ENCODE peak calls at places on chromosomes 11 and 22, in nine cellular contexts. One of them, this sample, is unnamed.
A peak's percentile ranks its signal among the peaks of the same experiment; 100 is the strongest.

GRCh38 chr22:24965822-24966626 is 13.5 kb downstream of the KIAA1671 start:
- DNase-seq in HL-60: no peak
- DNase-seq in heart left ventricle: peak; percentile 54
- DNase-seq in stomach: peak; percentile 91
- DNase-seq in fibroblast of lung: no peak
- DNase-seq in endothelial cell: no peak
- DNase-seq in PC-3: peak; percentile 58
- DNase-seq in Panc1: no peak
- DNase-seq in upper lobe of right lung: peak; percentile 86
- DNase-seq in this sample: no peak

GRCh38 chr11:70359806-70360205 is 38.5 kb upstream of the CTTN start:
- DNase-seq in HL-60: no peak
- DNase-seq in heart left ventricle: no peak
- DNase-seq in stomach: no peak
- DNase-seq in fibroblast of lung: no peak
- DNase-seq in endothelial cell: no peak
- DNase-seq in PC-3: no peak
- DNase-seq in Panc1: no peak
- DNase-seq in upper lobe of right lung: no peak
- DNase-seq in this sample: no peak

GRCh38 chr11:43130616-43131015 is 181.2 kb upstream of the API5 start:
- DNase-seq in HL-60: no peak
- DNase-seq in heart left ventricle: no peak
- DNase-seq in stomach: no peak
- DNase-seq in fibroblast of lung: no peak
- DNase-seq in endothelial cell: peak; percentile 15
- DNase-seq in PC-3: no peak
- DNase-seq in Panc1: no peak
- DNase-seq in upper lobe of right lung: no peak
- DNase-seq in this sample: no peak

GRCh38 chr11:1336836-1337646 is 27.6 kb upstream of the TOLLIP start:
- DNase-seq in HL-60: no peak
- DNase-seq in heart left ventricle: peak; percentile 68
- DNase-seq in stomach: no peak
- DNase-seq in fibroblast of lung: no peak
- DNase-seq in endothelial cell: peak; percentile 26
- DNase-seq in PC-3: no peak
- DNase-seq in Panc1: no peak
- DNase-seq in upper lobe of right lung: peak; percentile 79
- DNase-seq in this sample: no peak

GRCh38 chr11:58316142-58316541 is 42.7 kb downstream of the OR5B17 start:
- DNase-seq in HL-60: no peak
- DNase-seq in heart left ventricle: no peak
- DNase-seq in stomach: no peak
- DNase-seq in fibroblast of lung: peak; percentile 69
- DNase-seq in endothelial cell: no peak
- DNase-seq in PC-3: peak; percentile 75
- DNase-seq in Panc1: no peak
- DNase-seq in upper lobe of right lung: no peak
- DNase-seq in this sample: peak; percentile 67

GRCh38 chr11:12799373-12799835 is 125.2 kb downstream of the TEAD1 start:
- DNase-seq in HL-60: no peak
- DNase-seq in heart left ventricle: no peak
- DNase-seq in stomach: no peak
- DNase-seq in fibroblast of lung: peak; percentile 47
- DNase-seq in endothelial cell: no peak
- DNase-seq in PC-3: no peak
- DNase-seq in Panc1: no peak
- DNase-seq in upper lobe of right lung: no peak
- DNase-seq in this sample: no peak

GRCh38 chr22:32333769-32334639 is 23.7 kb upstream of the RFPL3 start:
- DNase-seq in HL-60: no peak
- DNase-seq in heart left ventricle: no peak
- DNase-seq in stomach: no peak
- DNase-seq in fibroblast of lung: no peak
- DNase-seq in endothelial cell: no peak
- DNase-seq in PC-3: no peak
- DNase-seq in Panc1: no peak
- DNase-seq in upper lobe of right lung: peak; percentile 22
- DNase-seq in this sample: no peak

GRCh38 chr11:91136631-91137030 is 913.8 kb upstream of the CHORDC1 start:
- DNase-seq in HL-60: no peak
- DNase-seq in heart left ventricle: no peak
- DNase-seq in stomach: no peak
- DNase-seq in fibroblast of lung: no peak
- DNase-seq in endothelial cell: no peak
- DNase-seq in PC-3: peak; percentile 46
- DNase-seq in Panc1: no peak
- DNase-seq in upper lobe of right lung: no peak
- DNase-seq in this sample: no peak

GRCh38 chr11:26862801-26863200 is 131.1 kb upstream of the FIBIN start:
- DNase-seq in HL-60: no peak
- DNase-seq in heart left ventricle: no peak
- DNase-seq in stomach: no peak
- DNase-seq in fibroblast of lung: no peak
- DNase-seq in endothelial cell: no peak
- DNase-seq in PC-3: no peak
- DNase-seq in Panc1: no peak
- DNase-seq in upper lobe of right lung: no peak
- DNase-seq in this sample: no peak

GRCh38 chr11:19995131-19995530 is 165.1 kb downstream of the DBX1 start:
- DNase-seq in HL-60: no peak
- DNase-seq in heart left ventricle: no peak
- DNase-seq in stomach: no peak
- DNase-seq in fibroblast of lung: peak; percentile 73
- DNase-seq in endothelial cell: no peak
- DNase-seq in PC-3: peak; percentile 88
- DNase-seq in Panc1: no peak
- DNase-seq in upper lobe of right lung: no peak
- DNase-seq in this sample: peak; percentile 81

GRCh38 chr11:65546217-65546958 is 11.8 kb downstream of the LTBP3 start:
- DNase-seq in HL-60: peak; percentile 93
- DNase-seq in heart left ventricle: peak; percentile 82
- DNase-seq in stomach: peak; percentile 98
- DNase-seq in fibroblast of lung: no peak
- DNase-seq in endothelial cell: peak; percentile 83
- DNase-seq in PC-3: peak; percentile 94
- DNase-seq in Panc1: no peak
- DNase-seq in upper lobe of right lung: peak; percentile 98
- DNase-seq in this sample: no peak

GRCh38 chr11:65547446-65548125 is 10.6 kb downstream of the LTBP3 start:
- DNase-seq in HL-60: no peak
- DNase-seq in heart left ventricle: no peak
- DNase-seq in stomach: no peak
- DNase-seq in fibroblast of lung: no peak
- DNase-seq in endothelial cell: no peak
- DNase-seq in PC-3: no peak
- DNase-seq in Panc1: no peak
- DNase-seq in upper lobe of right lung: no peak
- DNase-seq in this sample: no peak

GRCh38 chr11:65549088-65549487 is 9.1 kb downstream of the LTBP3 start:
- DNase-seq in HL-60: no peak
- DNase-seq in heart left ventricle: no peak
- DNase-seq in stomach: no peak
- DNase-seq in fibroblast of lung: no peak
- DNase-seq in endothelial cell: no peak
- DNase-seq in PC-3: no peak
- DNase-seq in Panc1: no peak
- DNase-seq in upper lobe of right lung: no peak
- DNase-seq in this sample: no peak

GRCh38 chr11:65542738-65543390 is 15.3 kb downstream of the LTBP3 start:
- DNase-seq in HL-60: no peak
- DNase-seq in heart left ventricle: no peak
- DNase-seq in stomach: no peak
- DNase-seq in fibroblast of lung: no peak
- DNase-seq in endothelial cell: no peak
- DNase-seq in PC-3: no peak
- DNase-seq in Panc1: no peak
- DNase-seq in upper lobe of right lung: no peak
- DNase-seq in this sample: no peak

DNA sequence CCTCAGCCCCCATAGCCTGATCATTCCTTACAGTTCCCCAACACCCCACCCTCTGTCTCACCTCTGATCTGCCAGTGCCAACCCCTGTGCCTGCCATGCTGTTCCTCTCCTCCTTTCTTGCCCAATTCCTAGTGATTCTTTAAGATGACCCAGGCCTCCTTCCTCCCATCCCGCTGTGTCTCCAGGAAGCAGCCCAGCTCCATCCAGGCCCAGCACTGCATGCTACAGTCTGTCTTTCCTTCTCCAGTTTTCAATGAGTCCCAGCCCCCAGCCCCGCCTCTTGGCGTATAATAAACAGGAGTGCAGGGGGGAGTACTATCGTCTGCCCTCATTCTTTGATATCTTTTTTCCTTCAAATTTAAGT is 12.3 kb downstream of the LTBP3 start:
- DNase-seq in HL-60: no peak
- DNase-seq in heart left ventricle: no peak
- DNase-seq in stomach: no peak
- DNase-seq in fibroblast of lung: no peak
- DNase-seq in endothelial cell: no peak
- DNase-seq in PC-3: no peak
- DNase-seq in Panc1: no peak
- DNase-seq in upper lobe of right lung: no peak
- DNase-seq in this sample: no peak
- TF ChIP-seq CTCF in HL-60: no peak
- TF ChIP-seq CTCF in heart left ventricle: no peak
- TF ChIP-seq CTCF in stomach: no peak
- TF ChIP-seq CTCF in fibroblast of lung: no peak
- TF ChIP-seq CTCF in endothelial cell: no peak
- TF ChIP-seq CTCF in PC-3: no peak
- TF ChIP-seq CTCF in Panc1: no peak
- TF ChIP-seq CTCF in upper lobe of right lung: no peak
- TF ChIP-seq CTCF in this sample: no peak

DNA sequence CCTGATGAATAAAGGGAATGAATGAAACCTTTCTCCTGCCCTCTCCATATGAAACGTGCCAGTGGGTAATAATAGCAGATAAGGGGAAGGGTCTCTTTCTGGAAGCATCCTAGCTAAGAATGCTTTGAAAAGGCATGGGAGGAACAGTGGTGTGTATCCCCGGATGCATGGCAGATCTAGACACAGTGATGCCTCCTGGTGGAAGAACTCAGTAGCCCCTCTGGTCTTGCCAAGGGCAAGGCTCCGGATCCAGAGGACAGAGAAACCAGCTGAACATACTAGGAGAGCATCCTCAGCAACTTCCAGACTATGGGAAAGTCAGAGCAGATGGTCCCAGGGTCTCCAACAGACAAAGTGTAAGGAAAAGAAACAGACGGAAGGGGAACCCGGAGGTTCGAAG is 6.4 kb downstream of the BAIAP2L2 start:
- DNase-seq in HL-60: peak; percentile 48
- DNase-seq in heart left ventricle: no peak
- DNase-seq in stomach: no peak
- DNase-seq in fibroblast of lung: no peak
- DNase-seq in endothelial cell: no peak
- DNase-seq in PC-3: peak; percentile 31
- DNase-seq in Panc1: no peak
- DNase-seq in upper lobe of right lung: no peak
- DNase-seq in this sample: no peak
- TF ChIP-seq CTCF in HL-60: peak; percentile 63
- TF ChIP-seq CTCF in heart left ventricle: no peak
- TF ChIP-seq CTCF in stomach: no peak
- TF ChIP-seq CTCF in fibroblast of lung: peak; percentile 39
- TF ChIP-seq CTCF in endothelial cell: no peak
- TF ChIP-seq CTCF in PC-3: peak; percentile 49
- TF ChIP-seq CTCF in Panc1: no peak
- TF ChIP-seq CTCF in upper lobe of right lung: peak; percentile 17
- TF ChIP-seq CTCF in this sample: peak; percentile 63

DNA sequence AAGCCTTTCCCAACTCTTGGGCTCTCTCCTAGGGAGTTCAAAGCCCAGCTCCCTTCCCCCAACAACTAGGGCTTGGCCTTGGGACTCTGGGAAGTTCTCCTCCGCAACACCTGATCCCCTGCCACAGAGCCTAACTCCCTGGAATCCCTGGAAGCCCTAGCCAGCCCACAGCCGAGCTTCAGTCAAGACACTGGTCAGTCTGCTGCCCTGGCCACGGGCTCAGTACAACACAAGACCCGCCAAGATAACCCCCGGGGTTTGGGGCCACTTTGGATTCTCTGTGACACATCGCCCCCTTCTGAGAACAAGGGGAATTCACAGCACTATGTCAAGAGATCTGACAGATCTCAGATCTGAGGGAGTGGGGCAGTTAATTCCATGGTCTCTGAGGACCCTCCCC is 58.3 kb downstream of the SLC22A12 start:
- DNase-seq in HL-60: peak; percentile 43
- DNase-seq in heart left ventricle: no peak
- DNase-seq in stomach: no peak
- DNase-seq in fibroblast of lung: no peak
- DNase-seq in endothelial cell: peak; percentile 43
- DNase-seq in PC-3: peak; percentile 30
- DNase-seq in Panc1: no peak
- DNase-seq in upper lobe of right lung: no peak
- DNase-seq in this sample: no peak
- TF ChIP-seq CTCF in HL-60: peak; percentile 58
- TF ChIP-seq CTCF in heart left ventricle: peak; percentile 25
- TF ChIP-seq CTCF in stomach: no peak
- TF ChIP-seq CTCF in fibroblast of lung: peak; percentile 40
- TF ChIP-seq CTCF in endothelial cell: peak; percentile 55
- TF ChIP-seq CTCF in PC-3: peak; percentile 84
- TF ChIP-seq CTCF in Panc1: peak; percentile 80
- TF ChIP-seq CTCF in upper lobe of right lung: peak; percentile 25
- TF ChIP-seq CTCF in this sample: peak; percentile 70

GRCh38 chr22:48664586-48664985 is 1163.1 kb downstream of the BRD1 start:
- DNase-seq in HL-60: no peak
- DNase-seq in heart left ventricle: no peak
- DNase-seq in stomach: no peak
- DNase-seq in fibroblast of lung: no peak
- DNase-seq in endothelial cell: no peak
- DNase-seq in PC-3: no peak
- DNase-seq in Panc1: no peak
- DNase-seq in upper lobe of right lung: no peak
- DNase-seq in this sample: no peak
- TF ChIP-seq CTCF in HL-60: no peak
- TF ChIP-seq CTCF in heart left ventricle: no peak
- TF ChIP-seq CTCF in stomach: no peak
- TF ChIP-seq CTCF in fibroblast of lung: no peak
- TF ChIP-seq CTCF in endothelial cell: no peak
- TF ChIP-seq CTCF in PC-3: no peak
- TF ChIP-seq CTCF in Panc1: no peak
- TF ChIP-seq CTCF in upper lobe of right lung: no peak
- TF ChIP-seq CTCF in this sample: no peak

GRCh38 chr11:64381350-64381749 is 22.4 kb downstream of the RPS6KA4 start:
- DNase-seq in HL-60: no peak
- DNase-seq in heart left ventricle: no peak
- DNase-seq in stomach: no peak
- DNase-seq in fibroblast of lung: no peak
- DNase-seq in endothelial cell: no peak
- DNase-seq in PC-3: no peak
- DNase-seq in Panc1: no peak
- DNase-seq in upper lobe of right lung: no peak
- DNase-seq in this sample: no peak
- TF ChIP-seq CTCF in HL-60: no peak
- TF ChIP-seq CTCF in heart left ventricle: no peak
- TF ChIP-seq CTCF in stomach: no peak
- TF ChIP-seq CTCF in fibroblast of lung: no peak
- TF ChIP-seq CTCF in endothelial cell: no peak
- TF ChIP-seq CTCF in PC-3: no peak
- TF ChIP-seq CTCF in Panc1: no peak
- TF ChIP-seq CTCF in upper lobe of right lung: no peak
- TF ChIP-seq CTCF in this sample: peak; percentile 8

DNA sequence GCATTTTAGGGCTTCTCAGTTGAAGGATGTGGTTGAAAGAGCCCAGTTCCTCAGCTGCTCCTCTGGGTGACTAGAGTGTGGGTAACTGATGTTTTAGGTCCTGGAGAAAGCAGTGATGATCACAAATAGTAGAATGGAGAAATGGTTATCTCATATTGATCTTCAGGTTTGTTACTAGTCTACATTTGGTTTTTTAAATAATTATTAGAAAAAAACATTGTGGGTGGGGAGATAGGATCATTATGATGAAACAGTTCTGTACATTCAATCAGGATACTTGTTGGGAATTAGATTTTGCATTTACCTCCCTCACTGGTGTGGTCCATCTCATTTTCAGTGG is 24.9 kb downstream of the SREBF2 start:
- DNase-seq in HL-60: no peak
- DNase-seq in heart left ventricle: no peak
- DNase-seq in stomach: no peak
- DNase-seq in fibroblast of lung: no peak
- DNase-seq in endothelial cell: no peak
- DNase-seq in PC-3: no peak
- DNase-seq in Panc1: no peak
- DNase-seq in upper lobe of right lung: no peak
- DNase-seq in this sample: no peak
- TF ChIP-seq CTCF in HL-60: no peak
- TF ChIP-seq CTCF in heart left ventricle: no peak
- TF ChIP-seq CTCF in stomach: peak; percentile 8
- TF ChIP-seq CTCF in fibroblast of lung: no peak
- TF ChIP-seq CTCF in endothelial cell: no peak
- TF ChIP-seq CTCF in PC-3: no peak
- TF ChIP-seq CTCF in Panc1: no peak
- TF ChIP-seq CTCF in upper lobe of right lung: no peak
- TF ChIP-seq CTCF in this sample: peak; percentile 57